ENCODE peak calls at places on chromosomes 16 and 17, in five cellular contexts. One of them, this sample, is unnamed.

GRCh38 chr17:15121426-15121825 is 143.7 kb downstream of the PMP22 start:
- DNase-seq in uterus: no peak
- DNase-seq in epithelial cell of esophagus: no peak
- DNase-seq in HCT116: no peak
- DNase-seq in A549: no peak
- DNase-seq in this sample: no peak

GRCh38 chr17:47802341-47803022 is 19.1 kb downstream of the OSBPL7 start:
- DNase-seq in uterus: no peak
- DNase-seq in epithelial cell of esophagus: peak; percentile 71
- DNase-seq in HCT116: peak; percentile 68
- DNase-seq in A549: peak; percentile 77
- DNase-seq in this sample: no peak

GRCh38 chr17:58329035-58329807 is 626 bp upstream of the TSPOAP1 start:
- DNase-seq in uterus: no peak
- DNase-seq in epithelial cell of esophagus: no peak
- DNase-seq in HCT116: no peak
- DNase-seq in A549: no peak
- DNase-seq in this sample: no peak

GRCh38 chr16:54886078-54886477 is 44.6 kb upstream of the IRX5 start:
- DNase-seq in uterus: no peak
- DNase-seq in epithelial cell of esophagus: no peak
- DNase-seq in HCT116: no peak
- DNase-seq in A549: no peak
- DNase-seq in this sample: no peak

GRCh38 chr16:83433201-83433600 is 374.6 kb upstream of the HSBP1 start:
- DNase-seq in uterus: no peak
- DNase-seq in epithelial cell of esophagus: no peak
- DNase-seq in HCT116: no peak
- DNase-seq in A549: no peak
- DNase-seq in this sample: no peak

GRCh38 chr17:77332981-77333685 is 192.4 kb downstream of the SEC14L1 start:
- DNase-seq in uterus: no peak
- DNase-seq in epithelial cell of esophagus: peak; percentile 91
- DNase-seq in HCT116: no peak
- DNase-seq in A549: no peak
- DNase-seq in this sample: no peak

GRCh38 chr16:79811541-79811940 is 211.0 kb upstream of the MAF start:
- DNase-seq in uterus: no peak
- DNase-seq in epithelial cell of esophagus: peak; percentile 86
- DNase-seq in HCT116: no peak
- DNase-seq in A549: no peak
- DNase-seq in this sample: no peak

GRCh38 chr16:1333149-1333812 is at the start of gene BAIAP3:
- DNase-seq in uterus: no peak
- DNase-seq in epithelial cell of esophagus: peak; percentile 56
- DNase-seq in HCT116: no peak
- DNase-seq in A549: peak; percentile 51
- DNase-seq in this sample: no peak

GRCh38 chr16:27977966-27978365 is 85.5 kb downstream of the GSG1L start:
- DNase-seq in uterus: no peak
- DNase-seq in epithelial cell of esophagus: no peak
- DNase-seq in HCT116: no peak
- DNase-seq in A549: no peak
- DNase-seq in this sample: no peak

GRCh38 chr16:66446737-66447136 is 19.6 kb downstream of the BEAN1 start:
- DNase-seq in uterus: no peak
- DNase-seq in epithelial cell of esophagus: peak; percentile 49
- DNase-seq in HCT116: no peak
- DNase-seq in A549: no peak
- DNase-seq in this sample: no peak

GRCh38 chr17:14355556-14355955 is 54.7 kb downstream of the HS3ST3B1 start:
- DNase-seq in uterus: no peak
- DNase-seq in epithelial cell of esophagus: no peak
- DNase-seq in HCT116: no peak
- DNase-seq in A549: no peak
- DNase-seq in this sample: no peak

GRCh38 chr17:46950615-46950996 is 27.6 kb downstream of the GOSR2 start:
- DNase-seq in uterus: no peak
- DNase-seq in epithelial cell of esophagus: no peak
- DNase-seq in HCT116: no peak
- DNase-seq in A549: no peak
- DNase-seq in this sample: no peak

GRCh38 chr17:75776399-75777242 is 8.0 kb upstream of the UNK start:
- DNase-seq in uterus: no peak
- DNase-seq in epithelial cell of esophagus: no peak
- DNase-seq in HCT116: no peak
- DNase-seq in A549: no peak
- DNase-seq in this sample: no peak

GRCh38 chr17:13002761-13003453 is 14.9 kb downstream of the ELAC2 start:
- DNase-seq in uterus: peak; percentile 81
- DNase-seq in epithelial cell of esophagus: peak; percentile 63
- DNase-seq in HCT116: peak; percentile 34
- DNase-seq in A549: peak; percentile 74
- DNase-seq in this sample: peak; percentile 100

GRCh38 chr17:4598776-4599504 is 14.6 kb downstream of the SMTNL2 start:
- DNase-seq in uterus: peak; percentile 55
- DNase-seq in epithelial cell of esophagus: no peak
- DNase-seq in HCT116: no peak
- DNase-seq in A549: no peak
- DNase-seq in this sample: no peak

GRCh38 chr16:21156767-21157467 is 1.6 kb upstream of the LDAF1 start:
- DNase-seq in uterus: peak; percentile 43
- DNase-seq in epithelial cell of esophagus: peak; percentile 77
- DNase-seq in HCT116: peak; percentile 78
- DNase-seq in A549: peak; percentile 78
- DNase-seq in this sample: no peak

GRCh38 chr17:81285179-81285878 is 9.8 kb downstream of the SLC38A10 start:
- DNase-seq in uterus: peak; percentile 59
- DNase-seq in epithelial cell of esophagus: no peak
- DNase-seq in HCT116: no peak
- DNase-seq in A549: no peak
- DNase-seq in this sample: peak; percentile 52

GRCh38 chr17:59152925-59153324 is 2.1 kb downstream of the SKA2 start:
- DNase-seq in uterus: no peak
- DNase-seq in epithelial cell of esophagus: no peak
- DNase-seq in HCT116: no peak
- DNase-seq in A549: no peak
- DNase-seq in this sample: no peak

GRCh38 chr16:58904254-58904653 is 170.1 kb upstream of the GOT2 start:
- DNase-seq in uterus: no peak
- DNase-seq in epithelial cell of esophagus: no peak
- DNase-seq in HCT116: no peak
- DNase-seq in A549: no peak
- DNase-seq in this sample: no peak

GRCh38 chr16:1950047-1950446 is 4.4 kb downstream of the RPL3L start:
- DNase-seq in uterus: no peak
- DNase-seq in epithelial cell of esophagus: peak; percentile 94
- DNase-seq in HCT116: no peak
- DNase-seq in A549: no peak
- DNase-seq in this sample: no peak

GRCh38 chr17:76515291-76515949 is 14.2 kb upstream of the RHBDF2 start:
- DNase-seq in uterus: peak; percentile 84
- DNase-seq in epithelial cell of esophagus: peak; percentile 63
- DNase-seq in HCT116: no peak
- DNase-seq in A549: no peak
- DNase-seq in this sample: no peak

GRCh38 chr16:89442990-89443726 is 47.2 kb downstream of the ANKRD11 start:
- DNase-seq in uterus: peak; percentile 43
- DNase-seq in epithelial cell of esophagus: peak; percentile 99
- DNase-seq in HCT116: peak; percentile 37
- DNase-seq in A549: peak; percentile 69
- DNase-seq in this sample: no peak

GRCh38 chr17:71625330-71625729 is 495.5 kb upstream of the SOX9 start:
- DNase-seq in uterus: no peak
- DNase-seq in epithelial cell of esophagus: no peak
- DNase-seq in HCT116: no peak
- DNase-seq in A549: no peak
- DNase-seq in this sample: no peak

GRCh38 chr16:8237452-8237851 is 352.9 kb downstream of the TMEM114 start:
- DNase-seq in uterus: no peak
- DNase-seq in epithelial cell of esophagus: no peak
- DNase-seq in HCT116: no peak
- DNase-seq in A549: no peak
- DNase-seq in this sample: no peak

GRCh38 chr16:16062023-16062932 is 112.9 kb downstream of the ABCC1 start:
- DNase-seq in uterus: no peak
- DNase-seq in epithelial cell of esophagus: no peak
- DNase-seq in HCT116: no peak
- DNase-seq in A549: no peak
- DNase-seq in this sample: no peak
- TF ChIP-seq CTCF in uterus: no peak
- TF ChIP-seq CTCF in epithelial cell of esophagus: no peak
- TF ChIP-seq CTCF in HCT116: no peak
- TF ChIP-seq CTCF in A549: no peak
- TF ChIP-seq CTCF in this sample: no peak

GRCh38 chr17:27362503-27362902 is 68.6 kb downstream of the WSB1 start:
- DNase-seq in uterus: no peak
- DNase-seq in epithelial cell of esophagus: no peak
- DNase-seq in HCT116: no peak
- DNase-seq in A549: no peak
- DNase-seq in this sample: no peak
- TF ChIP-seq CTCF in uterus: no peak
- TF ChIP-seq CTCF in epithelial cell of esophagus: no peak
- TF ChIP-seq CTCF in HCT116: no peak
- TF ChIP-seq CTCF in A549: no peak
- TF ChIP-seq CTCF in this sample: no peak

GRCh38 chr17:49513044-49513395 is 17.9 kb downstream of the NGFR start:
- DNase-seq in uterus: no peak
- DNase-seq in epithelial cell of esophagus: no peak
- DNase-seq in HCT116: no peak
- DNase-seq in A549: no peak
- DNase-seq in this sample: no peak

GRCh38 chr17:49514374-49514738 is 19.3 kb downstream of the NGFR start:
- DNase-seq in uterus: peak; percentile 48
- DNase-seq in epithelial cell of esophagus: no peak
- DNase-seq in HCT116: no peak
- DNase-seq in A549: no peak
- DNase-seq in this sample: no peak

GRCh38 chr17:49513616-49514373 is 18.7 kb downstream of the NGFR start:
- DNase-seq in uterus: no peak
- DNase-seq in epithelial cell of esophagus: no peak
- DNase-seq in HCT116: no peak
- DNase-seq in A549: no peak
- DNase-seq in this sample: no peak

GRCh38 chr17:49516190-49516589 is 21.1 kb downstream of the NGFR start:
- DNase-seq in uterus: no peak
- DNase-seq in epithelial cell of esophagus: no peak
- DNase-seq in HCT116: no peak
- DNase-seq in A549: no peak
- DNase-seq in this sample: no peak

GRCh38 chr17:49515196-49515770 is 20.2 kb downstream of the NGFR start:
- DNase-seq in uterus: peak; percentile 92
- DNase-seq in epithelial cell of esophagus: peak; percentile 61
- DNase-seq in HCT116: peak; percentile 36
- DNase-seq in A549: peak; percentile 68
- DNase-seq in this sample: peak; percentile 38
- TF ChIP-seq CTCF in uterus: peak; percentile 42
- TF ChIP-seq CTCF in epithelial cell of esophagus: no peak
- TF ChIP-seq CTCF in HCT116: no peak
- TF ChIP-seq CTCF in A549: no peak
- TF ChIP-seq CTCF in this sample: no peak

GRCh38 chr16:29763326-29763725 is 14.7 kb upstream of the ZG16 start:
- DNase-seq in uterus: no peak
- DNase-seq in epithelial cell of esophagus: no peak
- DNase-seq in HCT116: no peak
- DNase-seq in A549: no peak
- DNase-seq in this sample: no peak

GRCh38 chr16:29761882-29762281 is 16.1 kb upstream of the C16orf54 start:
- DNase-seq in uterus: no peak
- DNase-seq in epithelial cell of esophagus: no peak
- DNase-seq in HCT116: no peak
- DNase-seq in A549: no peak
- DNase-seq in this sample: no peak

GRCh38 chr16:29756654-29757053 is 10.9 kb upstream of the C16orf54 start:
- DNase-seq in uterus: no peak
- DNase-seq in epithelial cell of esophagus: no peak
- DNase-seq in HCT116: no peak
- DNase-seq in A549: no peak
- DNase-seq in this sample: no peak

GRCh38 chr16:29757950-29758466 is 12.2 kb upstream of the C16orf54 start:
- DNase-seq in uterus: no peak
- DNase-seq in epithelial cell of esophagus: no peak
- DNase-seq in HCT116: no peak
- DNase-seq in A549: no peak
- DNase-seq in this sample: no peak

DNA sequence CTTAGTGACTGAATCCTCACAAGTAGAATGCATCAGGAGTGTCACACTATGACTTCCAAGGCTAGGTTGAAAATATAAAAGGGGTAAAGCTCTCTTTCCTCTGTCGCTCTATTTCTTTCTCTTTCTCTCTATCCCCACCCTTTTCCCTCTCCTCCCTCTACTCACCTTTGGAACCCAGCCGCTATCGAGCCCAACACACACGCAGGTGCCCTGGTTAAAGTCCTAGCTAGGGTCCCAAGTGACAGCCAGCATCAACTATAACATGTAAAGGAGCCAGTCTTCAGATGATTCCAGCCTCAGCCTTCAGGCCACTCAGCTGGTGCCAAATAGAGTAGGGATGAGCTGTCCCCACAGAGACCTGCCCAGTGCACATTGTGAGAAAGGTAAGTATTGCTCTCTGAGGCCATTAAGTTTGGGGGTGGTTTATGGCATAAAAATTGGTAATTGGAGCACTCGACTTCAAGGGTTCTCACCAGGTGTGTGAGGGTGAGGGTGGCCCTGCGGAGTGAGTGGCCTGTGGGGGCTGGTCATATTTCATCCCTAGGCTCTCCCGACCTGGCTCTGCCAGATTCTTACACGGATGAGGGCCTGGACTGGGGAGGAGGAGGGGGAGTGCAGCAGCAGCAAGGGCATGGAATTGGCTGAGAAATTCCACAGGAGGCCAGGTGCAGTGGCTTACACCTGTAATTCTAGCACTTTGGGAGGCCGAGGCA is 14.9 kb upstream of the C16orf54 start:
- DNase-seq in uterus: no peak
- DNase-seq in epithelial cell of esophagus: no peak
- DNase-seq in HCT116: no peak
- DNase-seq in A549: no peak
- DNase-seq in this sample: no peak
- TF ChIP-seq CTCF in uterus: no peak
- TF ChIP-seq CTCF in epithelial cell of esophagus: no peak
- TF ChIP-seq CTCF in HCT116: no peak
- TF ChIP-seq CTCF in A549: no peak
- TF ChIP-seq CTCF in this sample: no peak

GRCh38 chr16:78505544-78506371 is 406.3 kb downstream of the WWOX start:
- DNase-seq in uterus: peak; percentile 92
- DNase-seq in epithelial cell of esophagus: no peak
- DNase-seq in HCT116: no peak
- DNase-seq in A549: no peak
- DNase-seq in this sample: peak; percentile 44
- TF ChIP-seq CTCF in uterus: peak; percentile 61
- TF ChIP-seq CTCF in epithelial cell of esophagus: no peak
- TF ChIP-seq CTCF in HCT116: no peak
- TF ChIP-seq CTCF in A549: no peak
- TF ChIP-seq CTCF in this sample: no peak